ENCODE peak calls at places on chromosomes 11 and 22, in four cellular contexts. R, K, Z and O are unnamed samples.

GRCh38 chr11:69385832-69386415 is 92.0 kb downstream of the MYEOV start:
- DNase-seq in R (no peak), K (no peak), Z (no peak), O (no peak)

GRCh38 chr11:56624661-56625110 is 10.0 kb upstream of the OR5M1 start:
- DNase-seq in R (peak; percentile 6), K (peak; percentile 30), Z (peak; percentile 37), O (no peak)

GRCh38 chr11:121864660-121865059 is 251.4 kb downstream of the BLID start:
- DNase-seq in R (no peak), K (no peak), Z (no peak), O (no peak)

GRCh38 chr22:23116506-23117263 is 25.1 kb downstream of the RSPH14 start:
- DNase-seq in R (peak; percentile 64), K (no peak), Z (no peak), O (no peak)

GRCh38 chr11:119684361-119685072 is 44.5 kb downstream of the NECTIN1 start:
- DNase-seq in R (peak; percentile 33), K (no peak), Z (peak; percentile 69), O (no peak)

GRCh38 chr11:96267001-96267489 is 76.0 kb downstream of the MAML2 start:
- DNase-seq in R (no peak), K (no peak), Z (no peak), O (no peak)

GRCh38 chr22:34045311-34045710 is 125.0 kb upstream of the LARGE1 start:
- DNase-seq in R (no peak), K (no peak), Z (no peak), O (no peak)

GRCh38 chr11:87428266-87428665 is 390.5 kb downstream of the TMEM135 start:
- DNase-seq in R (no peak), K (no peak), Z (no peak), O (no peak)

GRCh38 chr22:44200451-44200850 is 19.7 kb downstream of the PARVG start:
- DNase-seq in R (no peak), K (no peak), Z (no peak), O (no peak)

GRCh38 chr22:33576205-33576604 is 344.1 kb downstream of the LARGE1 start:
- DNase-seq in R (no peak), K (no peak), Z (no peak), O (no peak)

GRCh38 chr11:83836883-83837654 is 550.9 kb upstream of the CCDC90B start:
- DNase-seq in R (peak; percentile 36), K (peak; percentile 5), Z (peak; percentile 69), O (peak; percentile 56)

GRCh38 chr11:35362571-35362980 is 56.8 kb downstream of the SLC1A2 start:
- DNase-seq in R (no peak), K (no peak), Z (no peak), O (no peak)

GRCh38 chr11:69339916-69340565 is 46.1 kb downstream of the MYEOV start:
- DNase-seq in R (no peak), K (no peak), Z (no peak), O (no peak)

DNA sequence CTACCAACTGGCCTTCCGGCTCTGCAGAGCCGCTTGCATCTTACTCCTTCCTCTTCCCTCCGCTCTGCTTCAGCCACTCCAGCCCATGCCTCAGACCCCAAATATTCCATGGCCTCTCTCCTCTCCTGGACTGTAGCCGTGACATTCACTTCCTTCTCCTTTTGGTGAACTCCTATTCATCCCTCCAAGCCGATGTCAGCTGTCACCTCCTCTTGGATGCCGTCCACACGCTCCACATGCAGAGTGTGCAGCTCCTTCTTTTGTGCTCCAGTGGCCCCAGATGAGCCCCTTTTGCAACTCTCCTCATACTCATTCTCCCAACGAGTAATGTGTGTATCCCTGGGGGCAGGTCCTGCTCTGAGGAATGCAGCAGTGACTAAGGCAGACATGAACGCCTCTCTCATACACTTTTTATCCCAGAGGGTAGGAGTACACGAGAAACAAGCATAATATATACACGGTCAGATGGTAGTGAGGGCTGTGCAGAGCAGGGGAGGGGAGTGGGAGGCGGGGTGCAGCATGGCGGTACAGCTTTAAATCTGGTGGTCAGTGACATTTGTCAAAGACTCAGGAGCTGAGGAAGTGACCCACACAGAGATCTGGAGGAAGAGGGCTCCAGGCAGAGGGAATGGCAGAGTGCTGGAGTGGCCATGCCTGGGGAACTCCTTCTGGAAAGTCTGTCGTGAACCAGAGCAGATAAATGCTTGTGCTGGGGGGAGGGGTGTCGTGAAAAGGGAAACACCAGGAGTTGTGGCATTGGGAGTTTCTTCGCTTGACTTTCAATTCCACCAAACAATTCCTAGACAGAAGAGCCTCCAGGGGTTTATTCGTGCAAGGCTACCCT is 83.8 kb upstream of the ATXN10 start:
- DNase-seq in R (no peak), K (no peak), Z (no peak), O (no peak)
- TF ChIP-seq USF1 in R (no peak), K (no peak), Z (no peak), O (no peak)

DNA sequence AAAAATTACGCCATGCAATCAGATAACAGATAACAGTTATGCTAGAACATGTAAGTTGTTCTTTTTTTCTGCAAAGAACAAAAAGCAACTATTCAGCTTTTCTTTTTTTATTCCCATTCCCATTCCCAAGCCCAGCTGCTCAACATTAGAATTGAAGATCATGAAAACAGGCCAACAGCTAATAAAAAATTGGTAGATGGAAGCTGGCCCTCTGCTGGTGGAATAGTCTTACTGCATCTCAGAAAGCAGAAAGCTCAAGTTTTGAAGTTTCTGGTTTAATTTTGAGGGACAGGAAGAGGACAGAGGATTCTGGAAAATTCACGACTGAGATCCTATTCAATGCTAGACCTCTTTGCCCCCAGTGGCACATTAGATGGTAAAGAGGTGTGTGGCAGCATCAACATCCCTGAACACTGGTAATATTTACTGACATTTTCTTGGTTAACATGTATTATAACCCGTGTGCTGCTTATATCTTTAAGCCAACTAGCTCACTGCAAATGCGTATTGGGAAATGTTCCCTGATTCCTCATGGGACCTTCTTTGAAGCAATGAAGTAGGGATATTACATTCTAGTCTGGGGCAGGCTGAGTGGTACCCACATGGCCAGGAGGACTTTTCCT is 591.2 kb downstream of the OPCML start:
- DNase-seq in R (peak; percentile 31), K (no peak), Z (peak; percentile 56), O (no peak)
- TF ChIP-seq USF1 in R (no peak), K (no peak), Z (no peak), O (no peak)

DNA sequence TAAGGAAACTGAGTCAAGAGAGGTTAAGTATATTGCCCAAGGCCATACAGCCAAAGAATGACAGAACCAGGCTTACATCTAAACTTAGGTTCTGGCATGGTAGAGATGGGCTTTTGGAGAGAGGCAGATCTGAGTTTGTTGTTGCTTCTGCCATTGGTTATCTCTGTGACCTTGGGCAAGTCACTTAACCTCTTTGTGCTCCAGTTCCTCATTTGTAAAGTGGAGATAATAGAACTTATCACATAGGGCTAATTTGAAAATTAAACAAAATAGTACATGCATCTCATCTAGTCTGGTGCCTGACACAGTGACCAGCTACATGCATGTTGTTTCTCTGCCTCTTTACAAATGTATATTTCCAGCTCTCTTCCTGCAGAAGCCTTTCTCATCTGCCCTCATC is 47.0 kb upstream of the PLET1 start:
- DNase-seq in R (no peak), K (no peak), Z (no peak), O (no peak)
- TF ChIP-seq USF1 in R (no peak), K (no peak), Z (no peak), O (no peak)

DNA sequence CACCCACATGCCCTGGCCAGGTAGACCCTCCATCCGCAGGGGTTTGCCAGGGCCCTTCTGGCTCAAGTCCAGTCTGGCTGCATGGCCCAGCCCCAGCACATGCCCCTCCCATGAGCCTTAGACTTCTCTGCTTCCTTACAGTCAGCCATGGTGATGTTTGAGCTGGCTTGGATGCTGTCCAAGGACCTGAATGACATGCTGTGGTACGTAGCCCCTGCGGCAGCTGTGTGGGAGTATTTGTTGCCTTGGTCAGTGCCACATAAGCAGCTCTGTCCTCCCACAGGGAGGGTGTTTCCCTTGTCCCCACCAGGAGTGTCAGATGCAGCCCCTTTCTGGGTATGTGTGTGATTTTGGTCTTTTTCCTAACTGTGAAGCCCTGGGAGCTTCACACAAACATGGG is 17.5 kb downstream of the CDC45 start:
- DNase-seq in R (peak; percentile 75), K (no peak), Z (no peak), O (no peak)
- TF ChIP-seq USF1 in R (no peak), K (no peak), Z (no peak), O (no peak)